ENCODE peak calls at places on chromosomes 3 and 15, in nine cellular contexts. One of them, this sample, is unnamed.
A peak's percentile ranks its signal among the peaks of the same experiment; 100 is the strongest.

GRCh38 chr3:52704611-52705437 is 767 bp downstream of the GLT8D1 start:
- DNase-seq in T-helper 2 cell: no peak
- DNase-seq in naive B cell: peak; percentile 5
- DNase-seq in DMS79: no peak
- DNase-seq in ELR: peak; percentile 41
- DNase-seq in psoas muscle: no peak
- DNase-seq in activated gamma-delta T cell treated with Interleukin-2 at 50 U/mL for 16 hours: no peak
- DNase-seq in HFFc6: peak; percentile 36
- DNase-seq in cardiac muscle cell: peak; percentile 10
- DNase-seq in this sample: peak; percentile 9

GRCh38 chr15:41944313-41944940 is 27.9 kb downstream of the EHD4 start:
- DNase-seq in T-helper 2 cell: no peak
- DNase-seq in naive B cell: no peak
- DNase-seq in DMS79: no peak
- DNase-seq in ELR: peak; percentile 96
- DNase-seq in psoas muscle: peak; percentile 69
- DNase-seq in activated gamma-delta T cell treated with Interleukin-2 at 50 U/mL for 16 hours: no peak
- DNase-seq in HFFc6: peak; percentile 82
- DNase-seq in cardiac muscle cell: peak; percentile 60
- DNase-seq in this sample: no peak

GRCh38 chr3:64083588-64083974 is 60.3 kb upstream of the PSMD6 start:
- DNase-seq in T-helper 2 cell: no peak
- DNase-seq in naive B cell: no peak
- DNase-seq in DMS79: no peak
- DNase-seq in ELR: no peak
- DNase-seq in psoas muscle: no peak
- DNase-seq in activated gamma-delta T cell treated with Interleukin-2 at 50 U/mL for 16 hours: no peak
- DNase-seq in HFFc6: no peak
- DNase-seq in cardiac muscle cell: no peak
- DNase-seq in this sample: no peak

GRCh38 chr3:43180027-43180426 is 74.1 kb upstream of the POMGNT2 start:
- DNase-seq in T-helper 2 cell: no peak
- DNase-seq in naive B cell: peak; percentile 12
- DNase-seq in DMS79: no peak
- DNase-seq in ELR: peak; percentile 96
- DNase-seq in psoas muscle: no peak
- DNase-seq in activated gamma-delta T cell treated with Interleukin-2 at 50 U/mL for 16 hours: peak; percentile 44
- DNase-seq in HFFc6: peak; percentile 80
- DNase-seq in cardiac muscle cell: no peak
- DNase-seq in this sample: peak; percentile 65

GRCh38 chr15:47812436-47813109 is 95.3 kb downstream of the SEMA6D start:
- DNase-seq in T-helper 2 cell: no peak
- DNase-seq in naive B cell: no peak
- DNase-seq in DMS79: no peak
- DNase-seq in ELR: peak; percentile 65
- DNase-seq in psoas muscle: no peak
- DNase-seq in activated gamma-delta T cell treated with Interleukin-2 at 50 U/mL for 16 hours: no peak
- DNase-seq in HFFc6: no peak
- DNase-seq in cardiac muscle cell: no peak
- DNase-seq in this sample: no peak

GRCh38 chr15:74958320-74958907 is 1.8 kb upstream of the RPP25 start:
- DNase-seq in T-helper 2 cell: no peak
- DNase-seq in naive B cell: peak; percentile 12
- DNase-seq in DMS79: no peak
- DNase-seq in ELR: peak; percentile 63
- DNase-seq in psoas muscle: peak; percentile 56
- DNase-seq in activated gamma-delta T cell treated with Interleukin-2 at 50 U/mL for 16 hours: no peak
- DNase-seq in HFFc6: peak; percentile 50
- DNase-seq in cardiac muscle cell: peak; percentile 40
- DNase-seq in this sample: no peak

GRCh38 chr3:117322866-117323265 is 613.3 kb downstream of the TUSC7 start:
- DNase-seq in T-helper 2 cell: no peak
- DNase-seq in naive B cell: no peak
- DNase-seq in DMS79: no peak
- DNase-seq in ELR: peak; percentile 13
- DNase-seq in psoas muscle: no peak
- DNase-seq in activated gamma-delta T cell treated with Interleukin-2 at 50 U/mL for 16 hours: no peak
- DNase-seq in HFFc6: no peak
- DNase-seq in cardiac muscle cell: peak; percentile 78
- DNase-seq in this sample: no peak

GRCh38 chr3:10397879-10398278 is 77.0 kb upstream of the SEC13 start:
- DNase-seq in T-helper 2 cell: no peak
- DNase-seq in naive B cell: no peak
- DNase-seq in DMS79: no peak
- DNase-seq in ELR: no peak
- DNase-seq in psoas muscle: no peak
- DNase-seq in activated gamma-delta T cell treated with Interleukin-2 at 50 U/mL for 16 hours: no peak
- DNase-seq in HFFc6: no peak
- DNase-seq in cardiac muscle cell: no peak
- DNase-seq in this sample: no peak

GRCh38 chr15:80246425-80246894 is 5.6 kb downstream of the CTXND1 start:
- DNase-seq in T-helper 2 cell: no peak
- DNase-seq in naive B cell: no peak
- DNase-seq in DMS79: no peak
- DNase-seq in ELR: no peak
- DNase-seq in psoas muscle: no peak
- DNase-seq in activated gamma-delta T cell treated with Interleukin-2 at 50 U/mL for 16 hours: no peak
- DNase-seq in HFFc6: no peak
- DNase-seq in cardiac muscle cell: no peak
- DNase-seq in this sample: no peak

GRCh38 chr15:60582370-60583036 is 103.6 kb upstream of the ICE2 start:
- DNase-seq in T-helper 2 cell: no peak
- DNase-seq in naive B cell: no peak
- DNase-seq in DMS79: no peak
- DNase-seq in ELR: no peak
- DNase-seq in psoas muscle: no peak
- DNase-seq in activated gamma-delta T cell treated with Interleukin-2 at 50 U/mL for 16 hours: peak; percentile 56
- DNase-seq in HFFc6: no peak
- DNase-seq in cardiac muscle cell: no peak
- DNase-seq in this sample: no peak

GRCh38 chr3:107377151-107377550 is at the start of gene CCDC54:
- DNase-seq in T-helper 2 cell: no peak
- DNase-seq in naive B cell: no peak
- DNase-seq in DMS79: no peak
- DNase-seq in ELR: no peak
- DNase-seq in psoas muscle: no peak
- DNase-seq in activated gamma-delta T cell treated with Interleukin-2 at 50 U/mL for 16 hours: no peak
- DNase-seq in HFFc6: peak; percentile 2
- DNase-seq in cardiac muscle cell: no peak
- DNase-seq in this sample: no peak

GRCh38 chr15:63405683-63406456 is 24.2 kb upstream of the CA12 start:
- DNase-seq in T-helper 2 cell: no peak
- DNase-seq in naive B cell: no peak
- DNase-seq in DMS79: no peak
- DNase-seq in ELR: no peak
- DNase-seq in psoas muscle: no peak
- DNase-seq in activated gamma-delta T cell treated with Interleukin-2 at 50 U/mL for 16 hours: no peak
- DNase-seq in HFFc6: no peak
- DNase-seq in cardiac muscle cell: no peak
- DNase-seq in this sample: no peak

GRCh38 chr3:152836269-152836668 is 1.3 kb downstream of the P2RY1 start:
- DNase-seq in T-helper 2 cell: no peak
- DNase-seq in naive B cell: no peak
- DNase-seq in DMS79: no peak
- DNase-seq in ELR: no peak
- DNase-seq in psoas muscle: no peak
- DNase-seq in activated gamma-delta T cell treated with Interleukin-2 at 50 U/mL for 16 hours: no peak
- DNase-seq in HFFc6: no peak
- DNase-seq in cardiac muscle cell: no peak
- DNase-seq in this sample: no peak

GRCh38 chr3:59660852-59661624 is 611.2 kb upstream of the CFAP20DC start:
- DNase-seq in T-helper 2 cell: no peak
- DNase-seq in naive B cell: no peak
- DNase-seq in DMS79: peak; percentile 75
- DNase-seq in ELR: no peak
- DNase-seq in psoas muscle: no peak
- DNase-seq in activated gamma-delta T cell treated with Interleukin-2 at 50 U/mL for 16 hours: no peak
- DNase-seq in HFFc6: no peak
- DNase-seq in cardiac muscle cell: no peak
- DNase-seq in this sample: no peak

GRCh38 chr3:136819784-136820640 is 1.1 kb downstream of the SLC35G2 start:
- DNase-seq in T-helper 2 cell: peak; percentile 20
- DNase-seq in naive B cell: peak; percentile 7
- DNase-seq in DMS79: peak; percentile 46
- DNase-seq in ELR: peak; percentile 73
- DNase-seq in psoas muscle: peak; percentile 59
- DNase-seq in activated gamma-delta T cell treated with Interleukin-2 at 50 U/mL for 16 hours: peak; percentile 26
- DNase-seq in HFFc6: peak; percentile 27
- DNase-seq in cardiac muscle cell: peak; percentile 80
- DNase-seq in this sample: peak; percentile 18

GRCh38 chr3:72820405-72820804 is 27.8 kb downstream of the SHQ1 start:
- DNase-seq in T-helper 2 cell: no peak
- DNase-seq in naive B cell: no peak
- DNase-seq in DMS79: no peak
- DNase-seq in ELR: no peak
- DNase-seq in psoas muscle: no peak
- DNase-seq in activated gamma-delta T cell treated with Interleukin-2 at 50 U/mL for 16 hours: no peak
- DNase-seq in HFFc6: peak; percentile 72
- DNase-seq in cardiac muscle cell: no peak
- DNase-seq in this sample: no peak

GRCh38 chr3:19866751-19867347 is 67.2 kb downstream of the EFHB start:
- DNase-seq in T-helper 2 cell: no peak
- DNase-seq in naive B cell: peak; percentile 56
- DNase-seq in DMS79: peak; percentile 4
- DNase-seq in ELR: peak; percentile 55
- DNase-seq in psoas muscle: no peak
- DNase-seq in activated gamma-delta T cell treated with Interleukin-2 at 50 U/mL for 16 hours: peak; percentile 21
- DNase-seq in HFFc6: peak; percentile 44
- DNase-seq in cardiac muscle cell: peak; percentile 66
- DNase-seq in this sample: peak; percentile 42

GRCh38 chr3:32106929-32107362 is 526 bp downstream of the GPD1L start:
- DNase-seq in T-helper 2 cell: no peak
- DNase-seq in naive B cell: no peak
- DNase-seq in DMS79: no peak
- DNase-seq in ELR: peak; percentile 15
- DNase-seq in psoas muscle: peak; percentile 44
- DNase-seq in activated gamma-delta T cell treated with Interleukin-2 at 50 U/mL for 16 hours: no peak
- DNase-seq in HFFc6: no peak
- DNase-seq in cardiac muscle cell: no peak
- DNase-seq in this sample: no peak

GRCh38 chr3:194300392-194300758 is 50.8 kb downstream of the CPN2 start:
- DNase-seq in T-helper 2 cell: no peak
- DNase-seq in naive B cell: no peak
- DNase-seq in DMS79: no peak
- DNase-seq in ELR: no peak
- DNase-seq in psoas muscle: peak; percentile 84
- DNase-seq in activated gamma-delta T cell treated with Interleukin-2 at 50 U/mL for 16 hours: no peak
- DNase-seq in HFFc6: no peak
- DNase-seq in cardiac muscle cell: peak; percentile 33
- DNase-seq in this sample: no peak

GRCh38 chr3:197667968-197668367 is 68.7 kb downstream of the RUBCN start:
- DNase-seq in T-helper 2 cell: no peak
- DNase-seq in naive B cell: no peak
- DNase-seq in DMS79: no peak
- DNase-seq in ELR: no peak
- DNase-seq in psoas muscle: no peak
- DNase-seq in activated gamma-delta T cell treated with Interleukin-2 at 50 U/mL for 16 hours: no peak
- DNase-seq in HFFc6: no peak
- DNase-seq in cardiac muscle cell: no peak
- DNase-seq in this sample: no peak

GRCh38 chr3:185225523-185225922 is 28.3 kb downstream of the EHHADH start:
- DNase-seq in T-helper 2 cell: no peak
- DNase-seq in naive B cell: no peak
- DNase-seq in DMS79: no peak
- DNase-seq in ELR: peak; percentile 66
- DNase-seq in psoas muscle: no peak
- DNase-seq in activated gamma-delta T cell treated with Interleukin-2 at 50 U/mL for 16 hours: no peak
- DNase-seq in HFFc6: peak; percentile 53
- DNase-seq in cardiac muscle cell: no peak
- DNase-seq in this sample: no peak

GRCh38 chr3:17584066-17584465 is 158.4 kb downstream of the TBC1D5 start:
- DNase-seq in T-helper 2 cell: no peak
- DNase-seq in naive B cell: no peak
- DNase-seq in DMS79: no peak
- DNase-seq in ELR: no peak
- DNase-seq in psoas muscle: no peak
- DNase-seq in activated gamma-delta T cell treated with Interleukin-2 at 50 U/mL for 16 hours: no peak
- DNase-seq in HFFc6: no peak
- DNase-seq in cardiac muscle cell: no peak
- DNase-seq in this sample: no peak

GRCh38 chr15:64623347-64624024 is 151.9 kb downstream of the RBPMS2 start:
- DNase-seq in T-helper 2 cell: no peak
- DNase-seq in naive B cell: no peak
- DNase-seq in DMS79: no peak
- DNase-seq in ELR: no peak
- DNase-seq in psoas muscle: no peak
- DNase-seq in activated gamma-delta T cell treated with Interleukin-2 at 50 U/mL for 16 hours: no peak
- DNase-seq in HFFc6: no peak
- DNase-seq in cardiac muscle cell: no peak
- DNase-seq in this sample: no peak

GRCh38 chr3:183555541-183556081 is at the start of gene KLHL6:
- DNase-seq in T-helper 2 cell: peak; percentile 35
- DNase-seq in naive B cell: peak; percentile 70
- DNase-seq in DMS79: no peak
- DNase-seq in ELR: no peak
- DNase-seq in psoas muscle: no peak
- DNase-seq in activated gamma-delta T cell treated with Interleukin-2 at 50 U/mL for 16 hours: peak; percentile 66
- DNase-seq in HFFc6: no peak
- DNase-seq in cardiac muscle cell: no peak
- DNase-seq in this sample: peak; percentile 68

GRCh38 chr3:15492847-15493360 is 28.6 kb downstream of the COLQ start:
- DNase-seq in T-helper 2 cell: no peak
- DNase-seq in naive B cell: no peak
- DNase-seq in DMS79: no peak
- DNase-seq in ELR: no peak
- DNase-seq in psoas muscle: no peak
- DNase-seq in activated gamma-delta T cell treated with Interleukin-2 at 50 U/mL for 16 hours: no peak
- DNase-seq in HFFc6: no peak
- DNase-seq in cardiac muscle cell: no peak
- DNase-seq in this sample: no peak

GRCh38 chr3:48919215-48920138 is 835 bp downstream of the ARIH2 start:
- DNase-seq in T-helper 2 cell: peak; percentile 23
- DNase-seq in naive B cell: peak; percentile 55
- DNase-seq in DMS79: no peak
- DNase-seq in ELR: peak; percentile 80
- DNase-seq in psoas muscle: no peak
- DNase-seq in activated gamma-delta T cell treated with Interleukin-2 at 50 U/mL for 16 hours: peak; percentile 34
- DNase-seq in HFFc6: peak; percentile 27
- DNase-seq in cardiac muscle cell: peak; percentile 44
- DNase-seq in this sample: peak; percentile 10

GRCh38 chr15:66948294-66948693 is 117.1 kb upstream of the SMAD3 start:
- DNase-seq in T-helper 2 cell: no peak
- DNase-seq in naive B cell: no peak
- DNase-seq in DMS79: no peak
- DNase-seq in ELR: peak; percentile 71
- DNase-seq in psoas muscle: no peak
- DNase-seq in activated gamma-delta T cell treated with Interleukin-2 at 50 U/mL for 16 hours: no peak
- DNase-seq in HFFc6: peak; percentile 62
- DNase-seq in cardiac muscle cell: no peak
- DNase-seq in this sample: no peak

GRCh38 chr3:74129056-74129455 is 485.4 kb downstream of the CNTN3 start:
- DNase-seq in T-helper 2 cell: no peak
- DNase-seq in naive B cell: no peak
- DNase-seq in DMS79: no peak
- DNase-seq in ELR: no peak
- DNase-seq in psoas muscle: no peak
- DNase-seq in activated gamma-delta T cell treated with Interleukin-2 at 50 U/mL for 16 hours: no peak
- DNase-seq in HFFc6: no peak
- DNase-seq in cardiac muscle cell: no peak
- DNase-seq in this sample: no peak

GRCh38 chr3:186993940-186994670 is 63.8 kb downstream of the ST6GAL1 start:
- DNase-seq in T-helper 2 cell: no peak
- DNase-seq in naive B cell: no peak
- DNase-seq in DMS79: no peak
- DNase-seq in ELR: no peak
- DNase-seq in psoas muscle: no peak
- DNase-seq in activated gamma-delta T cell treated with Interleukin-2 at 50 U/mL for 16 hours: no peak
- DNase-seq in HFFc6: no peak
- DNase-seq in cardiac muscle cell: no peak
- DNase-seq in this sample: no peak

GRCh38 chr3:62144482-62144881 is 228.9 kb downstream of the FEZF2 start:
- DNase-seq in T-helper 2 cell: no peak
- DNase-seq in naive B cell: no peak
- DNase-seq in DMS79: no peak
- DNase-seq in ELR: no peak
- DNase-seq in psoas muscle: no peak
- DNase-seq in activated gamma-delta T cell treated with Interleukin-2 at 50 U/mL for 16 hours: no peak
- DNase-seq in HFFc6: no peak
- DNase-seq in cardiac muscle cell: no peak
- DNase-seq in this sample: no peak

GRCh38 chr3:120438971-120439370 is 11.8 kb downstream of the FSTL1 start:
- DNase-seq in T-helper 2 cell: no peak
- DNase-seq in naive B cell: no peak
- DNase-seq in DMS79: no peak
- DNase-seq in ELR: peak; percentile 57
- DNase-seq in psoas muscle: peak; percentile 25
- DNase-seq in activated gamma-delta T cell treated with Interleukin-2 at 50 U/mL for 16 hours: no peak
- DNase-seq in HFFc6: peak; percentile 55
- DNase-seq in cardiac muscle cell: no peak
- DNase-seq in this sample: no peak

This sample was measured in naive thymus-derived CD4-positive, alpha-beta T cell.